ENCODE peak calls at places on chromosome 16, in six cellular contexts. F is WERI-Rb-1; X is NCI-H1092; B is CD4-positive, alpha-beta T cell; Q is NCI-H82; H is stimulated activated CD4-positive, alpha-beta T cell treated with anti-CD3 and anti-CD28 coated beads, Interleukin-4, amount 100 ng/mL, for 1 hour. N is an unnamed sample.

GRCh38 chr16:56961851-56962281 is at the start of gene CETP:
- DNase-seq in F (no peak), X (no peak), B (no peak), Q (no peak), H (no peak), N (no peak)

GRCh38 chr16:3113765-3114479 is 1.5 kb downstream of the ZNF205 start:
- DNase-seq in F (no peak), X (no peak), B (no peak), Q (no peak), H (no peak), N (no peak)

GRCh38 chr16:75114946-75115825 is 1.4 kb downstream of the LDHD start:
- DNase-seq in F (no peak), X (no peak), B (no peak), Q (no peak), H (no peak), N (no peak)

GRCh38 chr16:58306327-58306726 is 11.5 kb upstream of the PRSS54 start:
- DNase-seq in F (peak; percentile 54), X (no peak), B (peak; percentile 32), Q (peak; percentile 2), H (peak; percentile 56), N (peak; percentile 72)

GRCh38 chr16:81446318-81447275 is 2.0 kb downstream of the CMIP start:
- DNase-seq in F (no peak), X (no peak), B (no peak), Q (no peak), H (peak; percentile 14), N (no peak)

GRCh38 chr16:73016488-73016830 is 31.5 kb downstream of the ZFHX3 start:
- DNase-seq in F (no peak), X (no peak), B (no peak), Q (no peak), H (no peak), N (no peak)

GRCh38 chr16:71396589-71396988 is 38.1 kb downstream of the CALB2 start:
- DNase-seq in F (no peak), X (no peak), B (no peak), Q (no peak), H (no peak), N (no peak)

GRCh38 chr16:15880434-15880833 is 8.0 kb downstream of the CEP20 start:
- DNase-seq in F (no peak), X (no peak), B (no peak), Q (no peak), H (no peak), N (no peak)

GRCh38 chr16:22123759-22124490 is 31.6 kb downstream of the VWA3A start:
- DNase-seq in F (no peak), X (no peak), B (no peak), Q (no peak), H (no peak), N (no peak)

GRCh38 chr16:30009085-30009862 is 1.6 kb downstream of the DOC2A start:
- DNase-seq in F (no peak), X (no peak), B (no peak), Q (no peak), H (no peak), N (no peak)

GRCh38 chr16:70018254-70018653 is 67.1 kb downstream of the CLEC18A start:
- DNase-seq in F (peak; percentile 41), X (no peak), B (peak; percentile 15), Q (peak; percentile 36), H (peak; percentile 12), N (no peak)

GRCh38 chr16:48617711-48618148 is 7.8 kb upstream of the N4BP1 start:
- DNase-seq in F (no peak), X (peak; percentile 68), B (no peak), Q (no peak), H (no peak), N (peak; percentile 37)

GRCh38 chr16:52203096-52203495 is 343.8 kb downstream of the TOX3 start:
- DNase-seq in F (no peak), X (no peak), B (no peak), Q (no peak), H (no peak), N (no peak)

GRCh38 chr16:88815901-88816589 is 4.3 kb upstream of the APRT start:
- DNase-seq in F (peak; percentile 49), X (peak; percentile 61), B (peak; percentile 29), Q (peak; percentile 65), H (peak; percentile 69), N (peak; percentile 85)

GRCh38 chr16:81521141-81521626 is 76.6 kb downstream of the CMIP start:
- DNase-seq in F (no peak), X (no peak), B (peak; percentile 59), Q (no peak), H (peak; percentile 30), N (peak; percentile 81)

GRCh38 chr16:3235856-3236669 is 1.1 kb upstream of the ZNF200 start:
- DNase-seq in F (no peak), X (no peak), B (peak; percentile 30), Q (peak; percentile 84), H (peak; percentile 34), N (no peak)

GRCh38 chr16:67562918-67563707 is 787 bp downstream of the CTCF start:
- DNase-seq in F (peak; percentile 52), X (peak; percentile 45), B (peak; percentile 47), Q (peak; percentile 68), H (peak; percentile 56), N (peak; percentile 86)

GRCh38 chr16:84169765-84170310 is 17.0 kb downstream of the TAF1C start:
- DNase-seq in F (no peak), X (no peak), B (no peak), Q (no peak), H (no peak), N (no peak)

GRCh38 chr16:68367034-68367433 is 56.2 kb downstream of the PRMT7 start:
- DNase-seq in F (peak; percentile 74), X (peak; percentile 17), B (no peak), Q (peak; percentile 67), H (peak; percentile 39), N (no peak)

GRCh38 chr16:88941933-88942909 is 34.8 kb downstream of the CBFA2T3 start:
- DNase-seq in F (peak; percentile 52), X (peak; percentile 51), B (peak; percentile 42), Q (peak; percentile 56), H (peak; percentile 68), N (peak; percentile 85)

GRCh38 chr16:83085660-83086059 is 458.9 kb downstream of the CDH13 start:
- DNase-seq in F (no peak), X (no peak), B (no peak), Q (no peak), H (no peak), N (no peak)

GRCh38 chr16:56370836-56371235 is 54.5 kb downstream of the AMFR start:
- DNase-seq in F (no peak), X (no peak), B (no peak), Q (no peak), H (no peak), N (no peak)

GRCh38 chr16:80997139-80997798 is 9.4 kb downstream of the CMC2 start:
- DNase-seq in F (no peak), X (no peak), B (no peak), Q (no peak), H (no peak), N (no peak)

GRCh38 chr16:69937465-69937951 is 13.6 kb upstream of the CLEC18A start:
- DNase-seq in F (no peak), X (no peak), B (no peak), Q (peak; percentile 12), H (no peak), N (no peak)

GRCh38 chr16:72934661-72935403 is 113.1 kb downstream of the ZFHX3 start:
- DNase-seq in F (no peak), X (no peak), B (no peak), Q (no peak), H (no peak), N (no peak)

N was measured in activated CD8-positive, alpha-beta memory T cell treated with anti-CD3 and anti-CD28 coated beads for 24 hours.